ENCODE peak calls at places on chromosomes 1 and 21, in five cellular contexts. K is T-helper 1 cell; O is stimulated activated CD4-positive, alpha-beta T cell treated with anti-CD3 and anti-CD28 coated beads, Interleukin-4, amount 100 ng/mL, for 4 hours; Q is WTC11; C is NCI-H1092. X is an unnamed sample.

GRCh38 chr1:19655718-19656080 is 9.0 kb upstream of the HTR6 start:
- DNase-seq in C (no peak), O (no peak), K (no peak), Q (no peak), X (no peak)

GRCh38 chr1:231196307-231196706 is 34.4 kb downstream of the TRIM67 start:
- DNase-seq in C (no peak), K (no peak), O (no peak), Q (no peak), X (no peak)

GRCh38 chr1:50659107-50659628 is 235.9 kb upstream of the DMRTA2 start:
- DNase-seq in O (no peak), Q (no peak), K (no peak), C (no peak), X (no peak)

GRCh38 chr1:115654663-115655306 is 13.0 kb downstream of the VANGL1 start:
- DNase-seq in Q (no peak), O (no peak), K (no peak), C (no peak), X (no peak)

GRCh38 chr1:197526736-197527371 is 248.4 kb downstream of the DENND1B start:
- DNase-seq in K (peak; percentile 15), O (no peak), Q (no peak), C (peak; percentile 20), X (no peak)

GRCh38 chr1:245871881-245872280 is 635.2 kb downstream of the SMYD3 start:
- DNase-seq in O (no peak), Q (no peak), C (no peak), K (no peak), X (no peak)

GRCh38 chr1:33710989-33711388 is 152.9 kb upstream of the HMGB4 start:
- DNase-seq in K (no peak), O (no peak), Q (no peak), C (no peak), X (no peak)

GRCh38 chr1:98556521-98557158 is 104.9 kb upstream of the SNX7 start:
- DNase-seq in Q (no peak), O (no peak), C (no peak), K (peak; percentile 1), X (no peak)

GRCh38 chr1:205303247-205303888 is 18.2 kb downstream of the NUAK2 start:
- DNase-seq in C (no peak), K (no peak), Q (no peak), O (no peak), X (no peak)

GRCh38 chr1:20732071-20732587 is 374 bp downstream of the SH2D5 start:
- DNase-seq in Q (peak; percentile 86), O (peak; percentile 68), K (peak; percentile 22), C (peak; percentile 84), X (no peak)

GRCh38 chr1:218304281-218305039 is 19.4 kb downstream of the RRP15 start:
- DNase-seq in O (no peak), C (peak; percentile 73), K (no peak), Q (no peak), X (no peak)

GRCh38 chr21:14901482-14901958 is 163.3 kb downstream of the NRIP1 start:
- DNase-seq in Q (no peak), K (peak; percentile 24), C (no peak), O (no peak), X (no peak)

GRCh38 chr1:176767714-176768136 is 304.8 kb downstream of the PAPPA2 start:
- DNase-seq in O (no peak), C (no peak), Q (no peak), K (no peak), X (no peak)

GRCh38 chr1:204073837-204074273 is 940 bp downstream of the SOX13 start:
- DNase-seq in Q (no peak), K (no peak), O (no peak), C (no peak), X (no peak)

GRCh38 chr1:4562321-4562720 is 92.1 kb upstream of the AJAP1 start:
- DNase-seq in O (no peak), C (no peak), Q (no peak), K (no peak), X (no peak)

GRCh38 chr1:25619101-25619890 is 2.7 kb downstream of the MAN1C1 start:
- DNase-seq in K (peak; percentile 42), C (peak; percentile 71), O (peak; percentile 48), Q (peak; percentile 84), X (no peak)

GRCh38 chr1:221098462-221099406 is 219.5 kb downstream of the HLX start:
- DNase-seq in K (no peak), C (no peak), O (no peak), Q (no peak), X (no peak)

GRCh38 chr1:45772971-45773370 is 22.5 kb upstream of the IPP start:
- DNase-seq in C (no peak), Q (no peak), K (no peak), O (no peak), X (no peak)

GRCh38 chr1:77757616-77758015 is 2.0 kb downstream of the USP33 start:
- DNase-seq in K (no peak), C (no peak), O (no peak), Q (no peak), X (no peak)

GRCh38 chr1:85061711-85062424 is 13.6 kb upstream of the MCOLN3 start:
- DNase-seq in Q (peak; percentile 91), K (peak; percentile 92), C (peak; percentile 47), O (peak; percentile 59), X (peak; percentile 97)

GRCh38 chr1:26021647-26022403 is at the start of gene EXTL1:
- DNase-seq in O (no peak), C (peak; percentile 20), K (no peak), Q (peak; percentile 75), X (no peak)

GRCh38 chr1:213423041-213423440 is 372.0 kb downstream of the RPS6KC1 start:
- DNase-seq in Q (no peak), O (no peak), C (no peak), K (no peak), X (no peak)

GRCh38 chr1:238960071-238960470 is 426.3 kb upstream of the CHRM3 start:
- DNase-seq in K (no peak), O (no peak), Q (no peak), C (no peak), X (no peak)

GRCh38 chr1:178461104-178461503 is 35.7 kb downstream of the CLEC20A start:
- DNase-seq in C (no peak), O (no peak), Q (no peak), K (no peak), X (no peak)

GRCh38 chr1:29245876-29246275 is 9.6 kb downstream of the PTPRU start:
- DNase-seq in K (no peak), Q (no peak), O (no peak), C (no peak), X (no peak)

GRCh38 chr1:54581621-54582035 is 33.6 kb downstream of the ACOT11 start:
- DNase-seq in C (no peak), O (no peak), Q (no peak), K (no peak), X (no peak)

GRCh38 chr1:218164111-218164929 is 120.8 kb upstream of the RRP15 start:
- DNase-seq in O (peak; percentile 0), C (peak; percentile 30), K (peak; percentile 3), Q (peak; percentile 88), X (peak; percentile 35)

GRCh38 chr1:111769517-111770146 is 13.9 kb downstream of the DDX20 start:
- DNase-seq in K (peak; percentile 64), C (peak; percentile 9), O (no peak), Q (no peak), X (no peak)

GRCh38 chr1:153921803-153922075 is 1.0 kb downstream of the GATAD2B start:
- DNase-seq in C (no peak), K (no peak), Q (no peak), O (peak; percentile 16), X (no peak)

GRCh38 chr1:24742090-24742938 is 2.9 kb upstream of the CLIC4 start:
- DNase-seq in O (no peak), C (no peak), K (no peak), Q (peak; percentile 35), X (no peak)

GRCh38 chr1:82052563-82052962 is 251.8 kb downstream of the ADGRL2 start:
- DNase-seq in C (no peak), K (no peak), O (no peak), Q (no peak), X (no peak)

GRCh38 chr1:204712718-204713430 is 27.3 kb upstream of the LRRN2 start:
- DNase-seq in K (no peak), O (no peak), Q (no peak), C (no peak), X (no peak)

GRCh38 chr1:169548312-169548711 is 38.0 kb downstream of the F5 start:
- DNase-seq in C (no peak), O (no peak), K (no peak), Q (no peak), X (no peak)

GRCh38 chr1:77370588-77371306 is 88.9 kb downstream of the AK5 start:
- DNase-seq in O (no peak), C (no peak), K (no peak), Q (no peak), X (no peak)

GRCh38 chr1:15962671-15963362 is 13.1 kb downstream of the ZBTB17 start:
- DNase-seq in C (no peak), K (no peak), Q (no peak), O (no peak), X (no peak)

GRCh38 chr1:145994391-145995120 is 1.8 kb downstream of the TXNIP start:
- DNase-seq in K (peak; percentile 33), C (no peak), O (no peak), Q (no peak), X (no peak)

GRCh38 chr1:26799479-26800133 is 11.9 kb downstream of the PIGV start:
- DNase-seq in K (no peak), Q (no peak), O (no peak), C (peak; percentile 64), X (no peak)